ENCODE peak calls at places on chromosomes 16 and 17, in four cellular contexts. G is NCI-H1092, R is T-helper 1 cell, F is NCI-H1417. I is an unnamed sample.
A peak's percentile ranks its signal among the peaks of the same experiment; 100 is the strongest.

GRCh38 chr17:81712468-81713003 is 452 bp downstream of the SLC25A10 start:
- DNase-seq in F (peak; percentile 76), G (no peak), R (no peak), I (peak; percentile 70)

GRCh38 chr16:81640681-81641070 is 138.4 kb upstream of the PLCG2 start:
- DNase-seq in G (no peak), R (no peak), F (no peak), I (no peak)

GRCh38 chr16:15403392-15403995 is 7.9 kb downstream of the MPV17L start:
- DNase-seq in G (no peak), F (no peak), R (no peak), I (no peak)

GRCh38 chr16:12137344-12138094 is 161.0 kb downstream of the SNX29 start:
- DNase-seq in R (no peak), F (no peak), G (no peak), I (peak; percentile 57)

GRCh38 chr17:8100149-8100548 is 12.6 kb upstream of the ALOX12B start:
- DNase-seq in G (no peak), R (no peak), F (no peak), I (no peak)

GRCh38 chr17:77999413-78000173 is 41.1 kb downstream of the TNRC6C start:
- DNase-seq in R (no peak), F (no peak), G (no peak), I (no peak)

GRCh38 chr16:4215106-4215505 is 26.8 kb downstream of the SRL start:
- DNase-seq in R (no peak), F (no peak), G (no peak), I (no peak)

GRCh38 chr17:68314916-68315535 is 23.7 kb downstream of the ARSG start:
- DNase-seq in G (no peak), F (no peak), R (no peak), I (no peak)

GRCh38 chr17:13940858-13941665 is 128.2 kb upstream of the COX10 start:
- DNase-seq in G (no peak), F (no peak), R (no peak), I (no peak)

GRCh38 chr17:4483012-4483840 is 15.5 kb upstream of the SPNS2 start:
- DNase-seq in F (peak; percentile 17), R (no peak), G (no peak), I (no peak)

GRCh38 chr16:77599793-77600415 is 122.4 kb upstream of the NUDT7 start:
- DNase-seq in G (peak; percentile 13), F (no peak), R (no peak), I (no peak)

GRCh38 chr17:34275881-34276280 is 5.9 kb downstream of the CCL7 start:
- DNase-seq in R (no peak), G (no peak), F (no peak), I (no peak)

GRCh38 chr16:30946671-30947532 is 2.0 kb upstream of the ORAI3 start:
- DNase-seq in F (no peak), G (no peak), R (no peak), I (peak; percentile 31)

GRCh38 chr17:61720016-61720795 is 129.2 kb upstream of the NACA2 start:
- DNase-seq in F (no peak), R (no peak), G (no peak), I (no peak)

GRCh38 chr17:65287040-65287439 is 149.9 kb downstream of the RGS9 start:
- DNase-seq in F (no peak), R (no peak), G (no peak), I (peak; percentile 37)

GRCh38 chr16:89315791-89316581 is 98.5 kb downstream of the ZNF778 start:
- DNase-seq in F (peak; percentile 5), G (no peak), R (peak; percentile 60), I (no peak)